ENCODE peak calls at places on chromosome 3, in eight cellular contexts. S, V, Y, I, J, Q, X and H are unnamed samples.

GRCh38 chr3:1717524-1717923 is 381.1 kb upstream of the CNTN4 start:
- DNase-seq in Q (no peak), I (no peak), Y (no peak), V (no peak), X (no peak), S (no peak), J (no peak), H (no peak)

GRCh38 chr3:127749787-127750225 is 72.5 kb downstream of the MGLL start:
- DNase-seq in Y (no peak), S (no peak), I (no peak), J (no peak), Q (no peak), X (no peak), V (no peak), H (no peak)

GRCh38 chr3:53216723-53217122 is 39.1 kb downstream of the TKT start:
- DNase-seq in Q (no peak), X (no peak), V (no peak), I (no peak), S (no peak), J (no peak), Y (no peak), H (no peak)

GRCh38 chr3:79019924-79020173 is 747.9 kb downstream of the ROBO1 start:
- DNase-seq in Q (no peak), J (no peak), V (no peak), X (no peak), S (no peak), I (no peak), Y (no peak), H (no peak)

GRCh38 chr3:169243122-169243521 is 420.4 kb downstream of the MECOM start:
- DNase-seq in X (no peak), Q (peak; percentile 63), V (peak; percentile 33), I (peak; percentile 52), Y (no peak), S (no peak), J (no peak), H (no peak)

GRCh38 chr3:56222866-56223265 is 245.4 kb downstream of the ERC2 start:
- DNase-seq in Y (no peak), V (no peak), I (no peak), Q (no peak), J (no peak), S (no peak), X (no peak), H (no peak)

GRCh38 chr3:64825404-64825803 is 137.6 kb upstream of the ADAMTS9 start:
- DNase-seq in V (no peak), X (no peak), J (no peak), Q (no peak), I (no peak), S (no peak), Y (no peak), H (no peak)

GRCh38 chr3:3800685-3801509 is 1.7 kb downstream of the LRRN1 start:
- DNase-seq in Q (no peak), Y (peak; percentile 37), J (no peak), I (no peak), X (peak; percentile 24), S (no peak), V (no peak), H (no peak)

GRCh38 chr3:72247645-72248388 is 462.9 kb upstream of the PROK2 start:
- DNase-seq in X (no peak), J (no peak), Q (peak; percentile 58), V (no peak), I (no peak), S (no peak), Y (no peak), H (no peak)

GRCh38 chr3:87287025-87287424 is 10.6 kb upstream of the POU1F1 start:
- DNase-seq in Y (no peak), J (peak; percentile 45), X (no peak), V (no peak), S (no peak), I (no peak), Q (peak; percentile 29), H (peak; percentile 23)

GRCh38 chr3:94440767-94441493 is 378.1 kb downstream of the NSUN3 start:
- DNase-seq in S (peak; percentile 41), Q (peak; percentile 89), Y (no peak), X (no peak), J (peak; percentile 77), I (peak; percentile 30), V (no peak), H (peak; percentile 54)

DNA sequence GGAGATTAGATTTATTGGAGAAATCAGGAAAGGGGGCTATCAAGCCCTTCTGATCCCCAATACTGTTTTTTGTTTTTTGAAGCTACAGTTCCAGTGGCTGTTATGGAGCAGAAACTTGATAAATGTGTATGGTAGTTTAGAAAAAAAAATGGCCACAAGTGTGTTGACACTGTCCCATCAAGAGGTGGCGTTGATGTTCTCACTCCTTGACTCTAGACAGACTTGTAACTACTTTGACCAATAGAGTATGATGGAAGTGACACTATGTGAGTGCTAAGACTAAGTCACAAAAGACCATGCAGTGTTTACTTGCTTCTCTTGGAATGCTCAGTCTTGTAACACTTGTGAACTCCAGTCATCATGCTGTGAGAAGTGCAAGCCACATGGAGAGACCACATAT is 356.7 kb downstream of the PDCD6IP start:
- DNase-seq in I (no peak), X (no peak), J (no peak), Y (no peak), Q (no peak), V (no peak), S (no peak), H (no peak)
- TF ChIP-seq CTCF in I (no peak), X (no peak), J (no peak), Y (no peak), Q (no peak), V (no peak), S (no peak), H (no peak)

GRCh38 chr3:52051444-52051843 is 4.9 kb downstream of the DUSP7 start:
- DNase-seq in I (no peak), Q (no peak), X (no peak), J (no peak), S (no peak), V (no peak), Y (no peak), H (no peak)

GRCh38 chr3:52053307-52054304 is 2.8 kb downstream of the DUSP7 start:
- DNase-seq in I (no peak), X (no peak), V (no peak), Q (peak; percentile 39), J (peak; percentile 47), Y (no peak), S (no peak), H (no peak)

GRCh38 chr3:52050571-52050970 is 5.8 kb downstream of the DUSP7 start:
- DNase-seq in J (no peak), Q (no peak), Y (no peak), I (no peak), S (no peak), V (no peak), X (no peak), H (no peak)

GRCh38 chr3:52054689-52055511 is 1.5 kb downstream of the DUSP7 start:
- DNase-seq in J (no peak), I (peak; percentile 42), V (no peak), X (peak; percentile 48), Q (no peak), Y (peak; percentile 58), S (no peak), H (no peak)

GRCh38 chr3:52052831-52053306 is 3.5 kb downstream of the DUSP7 start:
- DNase-seq in Q (peak; percentile 77), J (peak; percentile 85), S (peak; percentile 30), X (peak; percentile 87), Y (peak; percentile 77), V (peak; percentile 44), I (peak; percentile 80), H (no peak)
- TF ChIP-seq CTCF in Q (peak; percentile 59), J (peak; percentile 69), S (peak; percentile 51), X (no peak), Y (no peak), V (peak; percentile 71), I (peak; percentile 58), H (peak; percentile 66)

GRCh38 chr3:125582707-125583106 is 12.6 kb downstream of the OSBPL11 start:
- DNase-seq in I (no peak), Q (peak; percentile 15), X (no peak), J (no peak), Y (no peak), V (no peak), S (no peak), H (no peak)
- TF ChIP-seq CTCF in I (no peak), Q (no peak), X (no peak), J (peak; percentile 60), Y (no peak), V (no peak), S (no peak), H (no peak)

DNA sequence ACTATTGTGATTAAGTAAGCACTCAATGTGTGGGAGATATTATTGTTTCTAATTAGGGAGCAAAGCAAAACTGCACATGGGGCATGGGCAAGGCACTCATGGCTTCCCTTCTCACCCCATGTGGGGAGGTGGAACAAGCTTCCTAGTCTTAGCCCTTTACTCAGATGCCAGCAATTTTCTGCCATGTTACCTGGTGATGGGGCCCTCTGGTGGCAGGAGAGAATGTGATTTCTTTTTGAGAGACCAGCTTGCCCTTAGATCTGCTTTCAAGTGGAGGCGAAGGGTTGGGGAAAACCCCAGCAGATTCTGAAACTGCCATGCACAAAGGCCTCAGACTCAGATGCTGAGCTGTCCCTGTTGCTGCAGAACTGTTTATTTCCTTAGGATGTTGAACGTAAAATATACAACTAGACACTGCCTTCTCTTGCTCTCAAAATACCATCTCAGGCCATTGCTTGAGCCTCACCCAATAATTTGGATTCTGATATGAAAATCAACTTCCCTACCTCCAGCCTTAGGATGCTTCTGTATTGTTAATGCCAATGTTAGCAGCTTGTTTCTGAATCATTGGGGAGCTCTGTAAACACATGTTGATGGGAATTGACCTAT is 130.2 kb upstream of the TPRG1 start:
- DNase-seq in X (peak; percentile 61), Y (peak; percentile 67), Q (peak; percentile 13), S (no peak), V (no peak), I (peak; percentile 24), J (no peak), H (no peak)
- TF ChIP-seq CTCF in X (no peak), Y (peak; percentile 40), Q (peak; percentile 24), S (peak; percentile 52), V (peak; percentile 33), I (peak; percentile 47), J (peak; percentile 77), H (peak; percentile 26)

DNA sequence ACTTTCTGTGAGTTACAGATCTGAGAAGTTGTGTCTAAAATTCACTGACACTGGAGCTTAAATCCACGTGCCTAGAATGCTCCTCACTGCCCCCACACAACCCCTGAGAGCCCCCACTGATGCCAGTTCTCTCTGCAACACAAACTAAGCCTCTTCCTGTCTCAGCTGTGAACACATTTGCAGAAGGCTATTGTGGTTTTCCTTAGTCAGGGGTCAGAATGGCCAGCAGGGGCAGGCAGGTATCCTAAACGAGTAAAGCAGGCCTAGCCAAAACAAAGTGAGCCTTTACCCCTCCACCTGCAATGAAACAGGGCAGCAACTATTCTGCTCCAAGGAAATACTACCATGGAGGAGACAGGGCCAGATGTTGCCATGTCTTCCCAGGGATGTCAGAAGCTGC is 78.6 kb downstream of the FHIT start:
- DNase-seq in J (no peak), V (no peak), S (no peak), Y (peak; percentile 48), Q (no peak), I (no peak), X (no peak), H (no peak)
- TF ChIP-seq CTCF in J (no peak), V (no peak), S (no peak), Y (peak; percentile 38), Q (no peak), I (no peak), X (no peak), H (no peak)

GRCh38 chr3:137869022-137869421 is 104.9 kb downstream of the SOX14 start:
- DNase-seq in Y (peak; percentile 17), J (no peak), Q (no peak), V (no peak), X (no peak), S (no peak), I (no peak), H (no peak)
- TF ChIP-seq CTCF in Y (no peak), J (no peak), Q (no peak), V (no peak), X (no peak), S (no peak), I (no peak), H (no peak)

GRCh38 chr3:18444597-18445420 is 19.7 kb upstream of the SATB1 start:
- DNase-seq in V (no peak), I (peak; percentile 52), X (peak; percentile 77), Q (peak; percentile 20), S (no peak), J (no peak), Y (peak; percentile 71), H (no peak)
- TF ChIP-seq CTCF in V (peak; percentile 41), I (no peak), X (peak; percentile 49), Q (peak; percentile 46), S (peak; percentile 17), J (no peak), Y (no peak), H (peak; percentile 53)